ENCODE peak calls at places on chromosomes 11 and 22, in eight cellular contexts. One of them, this sample, is unnamed.

GRCh38 chr11:83628622-83629347 is 342.6 kb upstream of the CCDC90B start:
- DNase-seq in psoas muscle: no peak
- DNase-seq in fibroblast of lung: no peak
- DNase-seq in body of pancreas: no peak
- DNase-seq in sigmoid colon: no peak
- DNase-seq in HCT116: no peak
- DNase-seq in heart right ventricle: no peak
- DNase-seq in CD4-positive, CD25-positive, alpha-beta regulatory T cell: no peak
- DNase-seq in this sample: no peak

GRCh38 chr11:612201-612960 is 3.4 kb downstream of the IRF7 start:
- DNase-seq in psoas muscle: peak; percentile 92
- DNase-seq in fibroblast of lung: no peak
- DNase-seq in body of pancreas: no peak
- DNase-seq in sigmoid colon: no peak
- DNase-seq in HCT116: peak; percentile 16
- DNase-seq in heart right ventricle: no peak
- DNase-seq in CD4-positive, CD25-positive, alpha-beta regulatory T cell: no peak
- DNase-seq in this sample: peak; percentile 92

GRCh38 chr11:20388096-20389055 is 860 bp downstream of the PRMT3 start:
- DNase-seq in psoas muscle: no peak
- DNase-seq in fibroblast of lung: no peak
- DNase-seq in body of pancreas: no peak
- DNase-seq in sigmoid colon: no peak
- DNase-seq in HCT116: no peak
- DNase-seq in heart right ventricle: no peak
- DNase-seq in CD4-positive, CD25-positive, alpha-beta regulatory T cell: no peak
- DNase-seq in this sample: peak; percentile 52

GRCh38 chr22:50728523-50728931 is 9.5 kb upstream of the ACR start:
- DNase-seq in psoas muscle: peak; percentile 42
- DNase-seq in fibroblast of lung: no peak
- DNase-seq in body of pancreas: no peak
- DNase-seq in sigmoid colon: peak; percentile 58
- DNase-seq in HCT116: no peak
- DNase-seq in heart right ventricle: no peak
- DNase-seq in CD4-positive, CD25-positive, alpha-beta regulatory T cell: no peak
- DNase-seq in this sample: no peak

GRCh38 chr11:37512156-37512780 is 914.2 kb upstream of the RAG2 start:
- DNase-seq in psoas muscle: no peak
- DNase-seq in fibroblast of lung: no peak
- DNase-seq in body of pancreas: no peak
- DNase-seq in sigmoid colon: no peak
- DNase-seq in HCT116: no peak
- DNase-seq in heart right ventricle: no peak
- DNase-seq in CD4-positive, CD25-positive, alpha-beta regulatory T cell: no peak
- DNase-seq in this sample: no peak

GRCh38 chr11:47183031-47183856 is 3.0 kb downstream of the PACSIN3 start:
- DNase-seq in psoas muscle: peak; percentile 90
- DNase-seq in fibroblast of lung: no peak
- DNase-seq in body of pancreas: no peak
- DNase-seq in sigmoid colon: peak; percentile 75
- DNase-seq in HCT116: no peak
- DNase-seq in heart right ventricle: peak; percentile 33
- DNase-seq in CD4-positive, CD25-positive, alpha-beta regulatory T cell: no peak
- DNase-seq in this sample: no peak

GRCh38 chr11:8638300-8638699 is 44.2 kb downstream of the TRIM66 start:
- DNase-seq in psoas muscle: no peak
- DNase-seq in fibroblast of lung: peak; percentile 63
- DNase-seq in body of pancreas: no peak
- DNase-seq in sigmoid colon: no peak
- DNase-seq in HCT116: no peak
- DNase-seq in heart right ventricle: no peak
- DNase-seq in CD4-positive, CD25-positive, alpha-beta regulatory T cell: no peak
- DNase-seq in this sample: no peak

GRCh38 chr11:12577746-12578644 is 96.2 kb upstream of the TEAD1 start:
- DNase-seq in psoas muscle: no peak
- DNase-seq in fibroblast of lung: peak; percentile 36
- DNase-seq in body of pancreas: no peak
- DNase-seq in sigmoid colon: no peak
- DNase-seq in HCT116: no peak
- DNase-seq in heart right ventricle: no peak
- DNase-seq in CD4-positive, CD25-positive, alpha-beta regulatory T cell: no peak
- DNase-seq in this sample: no peak

GRCh38 chr11:128342511-128343133 is 244.7 kb downstream of the ETS1 start:
- DNase-seq in psoas muscle: peak; percentile 76
- DNase-seq in fibroblast of lung: peak; percentile 81
- DNase-seq in body of pancreas: no peak
- DNase-seq in sigmoid colon: peak; percentile 72
- DNase-seq in HCT116: no peak
- DNase-seq in heart right ventricle: peak; percentile 30
- DNase-seq in CD4-positive, CD25-positive, alpha-beta regulatory T cell: peak; percentile 33
- DNase-seq in this sample: peak; percentile 54

GRCh38 chr11:120340529-120340928 is 4.3 kb downstream of the ARHGEF12 start:
- DNase-seq in psoas muscle: no peak
- DNase-seq in fibroblast of lung: no peak
- DNase-seq in body of pancreas: no peak
- DNase-seq in sigmoid colon: no peak
- DNase-seq in HCT116: no peak
- DNase-seq in heart right ventricle: no peak
- DNase-seq in CD4-positive, CD25-positive, alpha-beta regulatory T cell: no peak
- DNase-seq in this sample: no peak

GRCh38 chr11:106276126-106276525 is 198.7 kb downstream of the AASDHPPT start:
- DNase-seq in psoas muscle: no peak
- DNase-seq in fibroblast of lung: peak; percentile 44
- DNase-seq in body of pancreas: no peak
- DNase-seq in sigmoid colon: no peak
- DNase-seq in HCT116: no peak
- DNase-seq in heart right ventricle: no peak
- DNase-seq in CD4-positive, CD25-positive, alpha-beta regulatory T cell: no peak
- DNase-seq in this sample: no peak

GRCh38 chr11:111361874-111362273 is 17.2 kb downstream of the POU2AF1 start:
- DNase-seq in psoas muscle: no peak
- DNase-seq in fibroblast of lung: no peak
- DNase-seq in body of pancreas: no peak
- DNase-seq in sigmoid colon: no peak
- DNase-seq in HCT116: no peak
- DNase-seq in heart right ventricle: no peak
- DNase-seq in CD4-positive, CD25-positive, alpha-beta regulatory T cell: no peak
- DNase-seq in this sample: no peak

GRCh38 chr11:7524831-7525230 is 11.0 kb downstream of the PPFIBP2 start:
- DNase-seq in psoas muscle: no peak
- DNase-seq in fibroblast of lung: no peak
- DNase-seq in body of pancreas: no peak
- DNase-seq in sigmoid colon: no peak
- DNase-seq in HCT116: no peak
- DNase-seq in heart right ventricle: no peak
- DNase-seq in CD4-positive, CD25-positive, alpha-beta regulatory T cell: no peak
- DNase-seq in this sample: no peak

GRCh38 chr11:7651700-7652099 is 21.6 kb downstream of the CYB5R2 start:
- DNase-seq in psoas muscle: peak; percentile 54
- DNase-seq in fibroblast of lung: no peak
- DNase-seq in body of pancreas: no peak
- DNase-seq in sigmoid colon: no peak
- DNase-seq in HCT116: no peak
- DNase-seq in heart right ventricle: no peak
- DNase-seq in CD4-positive, CD25-positive, alpha-beta regulatory T cell: no peak
- DNase-seq in this sample: peak; percentile 22

DNA sequence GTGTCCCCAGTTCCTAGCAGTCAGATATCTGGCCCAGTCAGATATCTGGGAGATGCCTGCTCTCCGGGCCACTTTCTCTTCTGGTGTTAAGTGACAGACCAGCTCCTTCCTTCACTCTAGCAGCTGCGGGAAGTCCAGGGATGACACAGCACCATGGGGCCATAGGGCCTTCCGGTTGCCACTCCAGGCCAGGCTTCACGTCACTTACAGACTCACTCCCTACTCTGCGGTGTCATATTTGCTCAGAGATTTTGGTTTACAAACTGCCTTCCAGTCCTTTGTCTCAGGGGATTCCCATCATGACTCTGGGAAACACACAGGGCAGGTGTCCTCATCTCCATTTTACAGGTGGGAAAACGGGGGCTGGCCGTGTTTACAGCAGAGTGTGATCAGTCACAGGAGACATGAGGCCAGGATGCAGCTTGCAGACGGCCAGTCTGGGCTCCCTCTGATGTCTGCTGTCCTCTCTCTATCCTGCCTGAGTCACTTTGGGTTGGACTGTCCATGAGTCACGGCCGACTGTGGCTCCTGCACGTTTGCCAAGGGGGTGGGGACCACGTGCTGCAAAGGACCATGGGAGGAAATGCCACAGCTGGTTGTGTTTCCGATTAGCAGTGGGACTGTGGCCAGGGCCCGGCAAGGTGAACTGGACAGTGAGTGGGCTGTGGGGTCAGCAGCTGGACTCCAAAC is 8.2 kb upstream of the TBC1D22A start:
- DNase-seq in psoas muscle: peak; percentile 97
- DNase-seq in fibroblast of lung: peak; percentile 98
- DNase-seq in body of pancreas: peak; percentile 91
- DNase-seq in sigmoid colon: peak; percentile 96
- DNase-seq in HCT116: peak; percentile 90
- DNase-seq in heart right ventricle: peak; percentile 93
- DNase-seq in CD4-positive, CD25-positive, alpha-beta regulatory T cell: no peak
- DNase-seq in this sample: peak; percentile 94
- H3K4me3 ChIP-seq in psoas muscle: peak overlapping the region; percentile 46
- H3K4me3 ChIP-seq in fibroblast of lung: no peak overlapping the region
- H3K4me3 ChIP-seq in body of pancreas: no peak overlapping the region
- H3K4me3 ChIP-seq in sigmoid colon: no peak overlapping the region
- H3K4me3 ChIP-seq in HCT116: peak overlapping the region; percentile 31
- H3K4me3 ChIP-seq in heart right ventricle: no peak overlapping the region
- H3K4me3 ChIP-seq in CD4-positive, CD25-positive, alpha-beta regulatory T cell: no peak overlapping the region
- H3K4me3 ChIP-seq in this sample: peak overlapping the region; percentile 33

GRCh38 chr11:27429740-27430451 is 42.7 kb downstream of the LGR4 start:
- DNase-seq in psoas muscle: no peak
- DNase-seq in fibroblast of lung: peak; percentile 62
- DNase-seq in body of pancreas: no peak
- DNase-seq in sigmoid colon: no peak
- DNase-seq in HCT116: no peak
- DNase-seq in heart right ventricle: no peak
- DNase-seq in CD4-positive, CD25-positive, alpha-beta regulatory T cell: no peak
- DNase-seq in this sample: peak; percentile 73

GRCh38 chr11:27427183-27427980 is 45.2 kb downstream of the LGR4 start:
- DNase-seq in psoas muscle: no peak
- DNase-seq in fibroblast of lung: peak; percentile 78
- DNase-seq in body of pancreas: peak; percentile 55
- DNase-seq in sigmoid colon: no peak
- DNase-seq in HCT116: no peak
- DNase-seq in heart right ventricle: no peak
- DNase-seq in CD4-positive, CD25-positive, alpha-beta regulatory T cell: no peak
- DNase-seq in this sample: no peak

GRCh38 chr11:27433742-27434141 is 38.8 kb downstream of the LGR4 start:
- DNase-seq in psoas muscle: no peak
- DNase-seq in fibroblast of lung: no peak
- DNase-seq in body of pancreas: no peak
- DNase-seq in sigmoid colon: no peak
- DNase-seq in HCT116: no peak
- DNase-seq in heart right ventricle: no peak
- DNase-seq in CD4-positive, CD25-positive, alpha-beta regulatory T cell: no peak
- DNase-seq in this sample: no peak

GRCh38 chr11:27431808-27432207 is 40.8 kb downstream of the LGR4 start:
- DNase-seq in psoas muscle: no peak
- DNase-seq in fibroblast of lung: no peak
- DNase-seq in body of pancreas: no peak
- DNase-seq in sigmoid colon: no peak
- DNase-seq in HCT116: no peak
- DNase-seq in heart right ventricle: no peak
- DNase-seq in CD4-positive, CD25-positive, alpha-beta regulatory T cell: no peak
- DNase-seq in this sample: no peak
- H3K4me1 ChIP-seq in psoas muscle: peaks cover 11% of the 10 kb centered on the region
- H3K4me1 ChIP-seq in fibroblast of lung: peaks cover 3% of the 10 kb centered on the region
- H3K4me1 ChIP-seq in body of pancreas: peaks cover 93% of the 10 kb centered on the region
- H3K4me1 ChIP-seq in sigmoid colon: peaks cover 54% of the 10 kb centered on the region
- H3K4me1 ChIP-seq in HCT116: no peaks in the 10 kb centered on the region
- H3K4me1 ChIP-seq in heart right ventricle: peaks cover 31% of the 10 kb centered on the region
- H3K4me1 ChIP-seq in CD4-positive, CD25-positive, alpha-beta regulatory T cell: no peaks in the 10 kb centered on the region
- H3K4me1 ChIP-seq in this sample: peaks cover 23% of the 10 kb centered on the region

GRCh38 chr11:71248251-71248570 is 4.2 kb downstream of the SHANK2 start:
- DNase-seq in psoas muscle: no peak
- DNase-seq in fibroblast of lung: no peak
- DNase-seq in body of pancreas: peak; percentile 11
- DNase-seq in sigmoid colon: peak; percentile 35
- DNase-seq in HCT116: no peak
- DNase-seq in heart right ventricle: no peak
- DNase-seq in CD4-positive, CD25-positive, alpha-beta regulatory T cell: no peak
- DNase-seq in this sample: no peak
- H3K27ac ChIP-seq in psoas muscle: no peak overlapping the region
- H3K27ac ChIP-seq in fibroblast of lung: no peak overlapping the region
- H3K27ac ChIP-seq in body of pancreas: no peak overlapping the region
- H3K27ac ChIP-seq in sigmoid colon: no peak overlapping the region
- H3K27ac ChIP-seq in HCT116: no peak overlapping the region
- H3K27ac ChIP-seq in heart right ventricle: no peak overlapping the region
- H3K27ac ChIP-seq in CD4-positive, CD25-positive, alpha-beta regulatory T cell: no peak overlapping the region
- H3K27ac ChIP-seq in this sample: no peak overlapping the region

GRCh38 chr11:66842896-66843775 is at the start of gene RCE1:
- DNase-seq in psoas muscle: peak; percentile 95
- DNase-seq in fibroblast of lung: peak; percentile 80
- DNase-seq in body of pancreas: peak; percentile 92
- DNase-seq in sigmoid colon: peak; percentile 94
- DNase-seq in HCT116: peak; percentile 65
- DNase-seq in heart right ventricle: peak; percentile 92
- DNase-seq in CD4-positive, CD25-positive, alpha-beta regulatory T cell: peak; percentile 88
- DNase-seq in this sample: peak; percentile 81

GRCh38 chr11:66843776-66844495 is 695 bp downstream of the RCE1 start:
- DNase-seq in psoas muscle: no peak
- DNase-seq in fibroblast of lung: no peak
- DNase-seq in body of pancreas: no peak
- DNase-seq in sigmoid colon: peak; percentile 71
- DNase-seq in HCT116: no peak
- DNase-seq in heart right ventricle: no peak
- DNase-seq in CD4-positive, CD25-positive, alpha-beta regulatory T cell: no peak
- DNase-seq in this sample: no peak

GRCh38 chr11:66845143-66845875 is 2.1 kb downstream of the RCE1 start:
- DNase-seq in psoas muscle: peak; percentile 32
- DNase-seq in fibroblast of lung: no peak
- DNase-seq in body of pancreas: peak; percentile 11
- DNase-seq in sigmoid colon: peak; percentile 63
- DNase-seq in HCT116: no peak
- DNase-seq in heart right ventricle: no peak
- DNase-seq in CD4-positive, CD25-positive, alpha-beta regulatory T cell: no peak
- DNase-seq in this sample: no peak

GRCh38 chr11:66845876-66846212 is 2.6 kb downstream of the RCE1 start:
- DNase-seq in psoas muscle: peak; percentile 30
- DNase-seq in fibroblast of lung: no peak
- DNase-seq in body of pancreas: peak; percentile 11
- DNase-seq in sigmoid colon: peak; percentile 35
- DNase-seq in HCT116: no peak
- DNase-seq in heart right ventricle: no peak
- DNase-seq in CD4-positive, CD25-positive, alpha-beta regulatory T cell: no peak
- DNase-seq in this sample: no peak

DNA sequence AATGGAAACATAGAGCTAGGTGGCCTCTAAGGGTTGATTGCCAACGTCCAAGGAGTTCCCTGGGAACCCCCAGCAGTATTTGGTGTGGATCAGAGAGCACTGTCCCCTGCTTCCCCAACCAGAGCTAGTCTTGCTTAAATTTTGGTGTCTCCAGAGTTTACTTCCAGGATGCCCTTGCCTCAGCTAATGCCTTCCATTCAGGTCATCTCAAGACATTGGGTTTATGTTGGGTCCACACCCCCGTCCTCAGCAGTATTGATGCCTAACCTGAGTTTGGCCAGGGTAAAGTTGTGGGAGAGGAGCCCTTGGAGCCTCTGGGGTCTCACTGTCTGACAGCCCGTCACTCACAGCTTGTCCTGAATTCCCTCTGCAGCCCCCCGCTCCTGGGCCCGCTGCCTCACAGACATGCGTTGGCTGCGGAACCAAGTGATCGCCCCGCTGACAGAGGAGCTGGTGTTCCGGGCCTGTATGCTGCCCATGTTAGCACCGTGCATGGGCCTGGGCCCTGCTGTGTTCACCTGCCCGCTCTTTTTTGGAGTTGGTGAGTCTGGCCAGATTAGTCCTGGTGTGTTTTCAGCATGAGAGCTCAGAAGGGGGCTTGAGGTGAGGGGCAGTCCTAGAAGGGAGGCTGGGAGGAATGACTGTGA is 1.4 kb downstream of the RCE1 start:
- DNase-seq in psoas muscle: peak; percentile 36
- DNase-seq in fibroblast of lung: no peak
- DNase-seq in body of pancreas: peak; percentile 15
- DNase-seq in sigmoid colon: peak; percentile 60
- DNase-seq in HCT116: no peak
- DNase-seq in heart right ventricle: no peak
- DNase-seq in CD4-positive, CD25-positive, alpha-beta regulatory T cell: no peak
- DNase-seq in this sample: no peak
- H3K4me3 ChIP-seq in psoas muscle: peak overlapping the region; percentile 99
- H3K4me3 ChIP-seq in fibroblast of lung: peak overlapping the region; percentile 93
- H3K4me3 ChIP-seq in body of pancreas: no peak overlapping the region
- H3K4me3 ChIP-seq in sigmoid colon: no peak overlapping the region
- H3K4me3 ChIP-seq in HCT116: peak overlapping the region; percentile 86
- H3K4me3 ChIP-seq in heart right ventricle: no peak overlapping the region
- H3K4me3 ChIP-seq in CD4-positive, CD25-positive, alpha-beta regulatory T cell: peak overlapping the region; percentile 75
- H3K4me3 ChIP-seq in this sample: peak overlapping the region; percentile 88

This sample was measured in SJCRH30.